ENCODE peak calls at places on chromosome 16, in four cellular contexts. N is breast epithelium, Q is Peyer's patch, M is nephron progenitor cell. X is an unnamed sample.

GRCh38 chr16:81365731-81366130 is 51.0 kb downstream of the GAN start:
- DNase-seq in M (no peak), N (no peak), Q (no peak), X (no peak)

GRCh38 chr16:59412275-59412841 is 678.2 kb upstream of the GOT2 start:
- DNase-seq in Q (no peak), M (no peak), N (no peak), X (no peak)

GRCh38 chr16:70512456-70512855 is 10.9 kb downstream of the COG4 start:
- DNase-seq in Q (no peak), N (no peak), M (no peak), X (no peak)

GRCh38 chr16:86431540-86431939 is 78.8 kb upstream of the FOXF1 start:
- DNase-seq in Q (no peak), M (no peak), N (no peak), X (no peak)

GRCh38 chr16:69798466-69798865 is 36.3 kb downstream of the WWP2 start:
- DNase-seq in Q (no peak), M (no peak), N (no peak), X (peak; percentile 20)

GRCh38 chr16:2964416-2965223 is 545 bp downstream of the KREMEN2 start:
- DNase-seq in M (peak; percentile 94), Q (peak; percentile 68), N (no peak), X (peak; percentile 93)

GRCh38 chr16:66262253-66263167 is 104.0 kb upstream of the CDH5 start:
- DNase-seq in Q (peak; percentile 8), N (no peak), M (no peak), X (no peak)

GRCh38 chr16:68229431-68230175 is 6.3 kb downstream of the ESRP2 start:
- DNase-seq in M (peak; percentile 59), N (no peak), Q (peak; percentile 18), X (no peak)

GRCh38 chr16:22664132-22664531 is 149.8 kb upstream of the HS3ST2 start:
- DNase-seq in M (no peak), Q (no peak), N (no peak), X (no peak)

GRCh38 chr16:3256876-3257465 is 538 bp upstream of the MEFV start:
- DNase-seq in Q (no peak), M (no peak), N (no peak), X (no peak)

GRCh38 chr16:72094266-72094610 is 591 bp downstream of the DHX38 start:
- DNase-seq in M (no peak), Q (no peak), N (no peak), X (no peak)

GRCh38 chr16:69285240-69285639 is 25.9 kb upstream of the VPS4A start:
- DNase-seq in M (no peak), Q (no peak), N (no peak), X (no peak)

GRCh38 chr16:87608400-87608985 is 6.2 kb downstream of the JPH3 start:
- DNase-seq in N (peak; percentile 61), M (peak; percentile 97), Q (no peak), X (no peak)

GRCh38 chr16:5965321-5965720 is 867.7 kb upstream of the EEF2KMT start:
- DNase-seq in M (no peak), N (no peak), Q (no peak), X (no peak)

GRCh38 chr16:8756755-8757154 is 40.7 kb downstream of the TMEM186 start:
- DNase-seq in Q (no peak), N (no peak), M (no peak), X (no peak)

GRCh38 chr16:75197522-75198134 is 9.3 kb downstream of the CTRB2 start:
- DNase-seq in Q (no peak), N (no peak), M (no peak), X (no peak)

GRCh38 chr16:89102777-89103073 is 9.1 kb downstream of the ACSF3 start:
- DNase-seq in N (no peak), M (no peak), Q (no peak), X (no peak)

GRCh38 chr16:55495616-55496289 is 13.1 kb upstream of the LPCAT2 start:
- DNase-seq in M (no peak), Q (no peak), N (no peak), X (no peak)

GRCh38 chr16:58578642-58579041 is 51.0 kb downstream of the CNOT1 start:
- DNase-seq in M (no peak), Q (no peak), N (no peak), X (no peak)

GRCh38 chr16:81448154-81449131 is 3.8 kb downstream of the CMIP start:
- DNase-seq in N (no peak), Q (no peak), M (peak; percentile 34), X (peak; percentile 50)

GRCh38 chr16:53619247-53619646 is 84.4 kb downstream of the RPGRIP1L start:
- DNase-seq in Q (no peak), N (no peak), M (no peak), X (no peak)

GRCh38 chr16:48271728-48272127 is 24.4 kb upstream of the ABCC11 start:
- DNase-seq in N (no peak), Q (no peak), M (no peak), X (no peak)

GRCh38 chr16:4415538-4416199 is 727 bp downstream of the CORO7 start:
- DNase-seq in N (no peak), Q (peak; percentile 74), M (peak; percentile 49), X (peak; percentile 53)

GRCh38 chr16:14249291-14250032 is 178.3 kb downstream of the MRTFB start:
- DNase-seq in Q (peak; percentile 30), M (peak; percentile 50), N (no peak), X (peak; percentile 57)

GRCh38 chr16:80824623-80825364 is 20.4 kb upstream of the CDYL2 start:
- DNase-seq in N (no peak), M (peak; percentile 23), Q (peak; percentile 35), X (peak; percentile 22)

GRCh38 chr16:82824408-82824807 is 197.6 kb downstream of the CDH13 start:
- DNase-seq in N (no peak), Q (no peak), M (no peak), X (no peak)

GRCh38 chr16:66427871-66428681 is 981 bp downstream of the BEAN1 start:
- DNase-seq in M (peak; percentile 51), N (no peak), Q (no peak), X (peak; percentile 39)

GRCh38 chr16:24906199-24906808 is 60.5 kb downstream of the SLC5A11 start:
- DNase-seq in N (no peak), Q (no peak), M (no peak), X (no peak)

GRCh38 chr16:14240216-14240843 is 169.2 kb downstream of the MRTFB start:
- DNase-seq in M (no peak), Q (no peak), N (no peak), X (peak; percentile 41)

DNA sequence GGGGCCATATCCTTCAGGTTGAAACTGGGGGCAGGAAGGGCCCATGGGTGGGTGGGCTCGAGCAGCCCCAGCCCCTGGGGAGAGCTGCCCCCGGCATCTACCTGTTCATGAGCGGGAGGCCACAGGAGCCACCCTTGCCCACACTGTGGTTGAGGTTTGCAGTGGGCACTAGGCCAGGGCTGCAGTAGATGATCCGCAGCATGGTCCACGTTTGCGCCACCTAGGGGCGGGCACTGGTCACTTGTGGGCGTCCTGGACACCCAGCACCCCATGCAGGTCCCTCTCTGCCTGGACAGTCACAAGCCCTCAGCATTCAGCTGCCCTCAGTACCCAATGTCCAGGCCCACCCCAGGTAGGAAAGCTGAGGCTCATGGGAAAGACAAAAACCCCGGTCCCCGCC is 1.8 kb upstream of the JMJD8 start:
- DNase-seq in M (peak; percentile 65), Q (no peak), N (no peak), X (peak; percentile 67)
- TF ChIP-seq CTCF in M (peak; percentile 45), Q (no peak), N (peak; percentile 8), X (peak; percentile 59)

DNA sequence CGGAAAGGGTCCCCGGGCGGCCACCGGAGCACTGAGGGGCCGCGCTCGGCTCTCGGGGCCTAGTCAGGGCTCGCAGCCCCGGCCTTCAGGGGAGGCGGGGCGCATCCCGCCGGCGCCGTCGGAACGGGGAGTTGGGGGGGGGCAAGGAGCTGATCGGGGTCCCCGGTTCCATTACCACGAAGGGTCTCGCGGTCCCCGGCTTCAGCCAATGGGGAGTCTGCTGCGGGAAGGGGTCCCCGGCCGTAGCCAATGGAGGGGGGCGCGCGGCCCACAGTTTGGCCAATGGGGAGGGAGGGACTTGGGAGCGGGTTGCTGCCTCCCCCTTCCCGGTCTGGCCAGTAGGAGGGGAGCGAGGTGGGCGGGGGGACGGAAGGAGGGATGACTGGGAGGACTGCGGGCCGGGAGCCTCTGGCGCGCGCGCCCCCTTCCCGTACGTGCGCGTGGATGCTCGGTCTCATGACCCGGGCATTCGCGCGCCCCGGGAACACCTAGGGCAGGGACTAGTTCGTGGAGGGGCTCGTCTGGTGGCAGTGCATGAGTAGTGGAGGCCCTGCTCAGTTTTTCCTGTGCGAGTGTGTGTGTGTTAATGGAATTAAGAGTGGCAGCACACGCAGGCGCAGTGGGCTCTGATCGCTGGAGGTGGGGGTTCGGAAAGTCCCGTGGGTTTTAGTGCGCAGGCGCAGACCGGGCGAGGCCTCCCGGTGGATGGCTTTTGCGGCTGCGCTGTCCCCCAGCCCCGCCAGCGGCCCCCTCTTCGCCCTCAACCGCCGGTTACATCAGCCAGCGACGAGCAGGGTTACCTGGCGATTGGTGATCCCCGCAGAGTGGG is 1.1 kb downstream of the ATXN2L start:
- DNase-seq in N (peak; percentile 97), Q (peak; percentile 96), M (peak; percentile 96), X (peak; percentile 99)
- TF ChIP-seq CTCF in N (peak; percentile 40), Q (peak; percentile 16), M (no peak), X (peak; percentile 48)

DNA sequence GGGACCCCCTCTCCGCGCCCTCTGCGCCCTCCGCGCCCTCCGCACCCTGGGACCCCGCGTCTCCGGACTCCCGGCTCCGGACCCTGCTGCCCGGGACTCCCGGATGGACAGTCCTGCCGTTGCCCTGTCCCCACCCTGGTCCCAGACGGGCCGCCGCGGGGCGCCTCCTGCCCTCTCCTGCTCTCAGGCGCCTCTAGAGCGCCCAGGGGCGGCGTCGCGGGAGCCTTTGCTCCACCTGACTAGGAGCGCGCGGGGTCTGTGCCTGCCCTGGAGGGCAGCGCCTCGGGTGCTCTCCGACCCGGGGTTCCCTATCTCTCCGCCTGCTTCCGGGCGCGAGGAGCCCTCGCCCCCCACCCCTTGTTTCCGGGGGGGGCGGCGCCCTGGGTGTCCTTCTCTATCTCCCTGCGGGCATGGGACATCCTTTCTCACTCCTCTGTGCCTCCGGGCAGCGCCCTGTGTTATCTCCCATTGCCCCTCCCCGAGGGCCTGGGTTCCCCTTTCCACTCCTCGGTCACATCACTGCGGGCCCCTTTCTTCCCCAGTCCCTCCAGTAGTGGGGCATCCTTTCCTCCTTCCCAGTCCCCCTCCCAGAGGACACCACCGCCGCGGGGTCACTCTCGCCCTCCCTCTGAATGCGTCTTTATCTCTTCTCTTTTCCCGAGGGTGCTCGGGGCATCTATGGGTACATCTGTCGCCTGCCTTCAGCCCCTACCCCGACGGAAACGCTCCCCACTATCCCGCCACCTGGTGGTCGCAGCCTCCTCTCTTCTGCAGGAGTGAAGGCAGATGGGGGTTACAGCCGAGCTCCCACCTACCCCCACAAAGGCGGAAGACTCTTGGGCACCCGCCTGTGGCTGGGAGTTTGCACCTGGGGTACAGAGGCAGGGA is 865 bp downstream of the PRKCB start:
- DNase-seq in N (no peak), M (peak; percentile 33), Q (peak; percentile 82), X (peak; percentile 37)
- TF ChIP-seq CTCF in N (no peak), M (peak; percentile 14), Q (no peak), X (no peak)

DNA sequence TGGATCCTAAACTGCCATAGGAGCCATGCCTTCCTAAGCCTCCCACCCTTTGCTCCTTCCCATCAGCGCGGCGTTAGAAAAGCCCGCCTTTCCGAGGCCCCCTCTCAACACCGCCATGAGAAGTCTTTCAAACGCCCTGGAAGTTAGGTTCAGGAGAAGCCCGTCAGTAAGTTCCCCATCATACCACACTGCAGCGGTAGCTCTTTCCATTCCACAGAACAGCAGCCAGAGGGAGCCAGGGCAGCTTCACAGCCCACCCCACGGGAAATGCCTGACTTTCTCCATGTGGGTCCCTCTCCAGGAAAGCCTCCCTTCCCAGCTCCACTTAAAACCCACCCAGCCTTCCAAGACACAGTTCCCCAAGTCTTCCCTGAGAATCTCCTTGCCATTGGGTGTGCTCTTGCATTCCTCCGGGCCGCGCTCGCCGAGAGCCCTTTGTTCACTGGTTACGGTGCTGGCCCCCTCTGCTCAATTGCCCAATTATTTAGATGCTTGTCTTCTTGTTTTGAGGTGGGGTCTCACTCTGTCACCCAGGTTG is 28.7 kb downstream of the KIAA0513 start:
- DNase-seq in Q (peak; percentile 28), N (no peak), M (no peak), X (peak; percentile 44)
- TF ChIP-seq CTCF in Q (peak; percentile 7), N (no peak), M (no peak), X (no peak)